ENCODE peak calls at places on chromosome 15, in six cellular contexts. C is stomach, P is spleen, N is K562, J is HepG2, V is transverse colon. K is an unnamed sample.

GRCh38 chr15:49064281-49064653 is 18.0 kb upstream of the SECISBP2L start:
- DNase-seq in C (no peak), P (no peak), N (no peak), J (peak), V (no peak), K (no peak)

GRCh38 chr15:39270976-39271375 is 309.9 kb upstream of the THBS1 start:
- DNase-seq in C (no peak), P (no peak), N (no peak), J (no peak), V (no peak), K (no peak)

GRCh38 chr15:87572381-87572780 is 684.2 kb downstream of the NTRK3 start:
- DNase-seq in C (no peak), P (no peak), N (no peak), J (no peak), V (no peak), K (no peak)

GRCh38 chr15:88275804-88276203 is 19.3 kb upstream of the NTRK3 start:
- DNase-seq in C (no peak), P (peak), N (no peak), J (no peak), V (no peak), K (no peak)

GRCh38 chr15:90065682-90066049 is 36.6 kb downstream of the IDH2 start:
- DNase-seq in C (no peak), P (no peak), N (no peak), J (no peak), V (no peak), K (no peak)

GRCh38 chr15:80246425-80246894 is 5.6 kb downstream of the CTXND1 start:
- DNase-seq in C (peak), P (no peak), N (no peak), J (peak), V (no peak), K (peak)

GRCh38 chr15:66982816-66983215 is 82.6 kb upstream of the SMAD3 start:
- DNase-seq in C (no peak), P (no peak), N (no peak), J (no peak), V (no peak), K (no peak)

GRCh38 chr15:90184119-90184785 is 16.9 kb upstream of the SEMA4B start:
- DNase-seq in C (peak), P (peak), N (peak), J (peak), V (peak), K (peak)

GRCh38 chr15:40087991-40088928 is 20.4 kb downstream of the BMF start:
- DNase-seq in C (no peak), P (peak), N (no peak), J (peak), V (no peak), K (peak)

GRCh38 chr15:88897456-88898194 is 2.3 kb upstream of the HAPLN3 start:
- DNase-seq in C (peak), P (peak), N (peak), J (peak), V (peak), K (peak)

GRCh38 chr15:76994001-76994400 is 925 bp upstream of the PSTPIP1 start:
- DNase-seq in C (peak), P (peak), N (no peak), J (no peak), V (peak), K (peak)

GRCh38 chr15:61038387-61038786 is 190.7 kb downstream of the RORA start:
- DNase-seq in C (no peak), P (no peak), N (no peak), J (no peak), V (peak), K (no peak)

GRCh38 chr15:99613887-99614642 is 48.3 kb downstream of the MEF2A start:
- DNase-seq in C (no peak), P (no peak), N (no peak), J (peak), V (peak), K (peak)

GRCh38 chr15:34084086-34084485 is 17.6 kb downstream of the EMC7 start:
- DNase-seq in C (no peak), P (no peak), N (no peak), J (no peak), V (peak), K (peak)

GRCh38 chr15:59255647-59256380 is 49.2 kb downstream of the LDHAL6B start:
- DNase-seq in C (no peak), P (no peak), N (peak), J (peak), V (peak), K (no peak)

GRCh38 chr15:78317145-78317836 is 17.9 kb upstream of the SKIC8 start:
- DNase-seq in C (peak), P (peak), N (peak), J (no peak), V (peak), K (peak)

GRCh38 chr15:36614016-36614415 is 34.6 kb downstream of the CDIN1 start:
- DNase-seq in C (no peak), P (no peak), N (no peak), J (peak), V (no peak), K (no peak)

GRCh38 chr15:86863226-86863915 is 783.7 kb downstream of the AGBL1 start:
- DNase-seq in C (no peak), P (no peak), N (no peak), J (no peak), V (no peak), K (no peak)

GRCh38 chr15:82894971-82895520 is 57.5 kb downstream of the HOMER2 start:
- DNase-seq in C (no peak), P (no peak), N (no peak), J (no peak), V (no peak), K (no peak)

GRCh38 chr15:37973856-37974255 is 39.4 kb downstream of the TMCO5A start:
- DNase-seq in C (no peak), P (no peak), N (no peak), J (no peak), V (no peak), K (no peak)

GRCh38 chr15:77840962-77841361 is 208.2 kb upstream of the LINGO1 start:
- DNase-seq in C (no peak), P (peak), N (no peak), J (no peak), V (no peak), K (no peak)

GRCh38 chr15:57683481-57683880 is 23.0 kb upstream of the POLR2M start:
- DNase-seq in C (no peak), P (no peak), N (no peak), J (no peak), V (no peak), K (peak)

GRCh38 chr15:58070801-58071418 is 5.4 kb upstream of the ALDH1A2 start:
- DNase-seq in C (peak), P (peak), N (peak), J (peak), V (peak), K (peak)

GRCh38 chr15:89167267-89168176 is 53.9 kb downstream of the RLBP1 start:
- DNase-seq in C (peak), P (no peak), N (peak), J (peak), V (no peak), K (no peak)

GRCh38 chr15:85404156-85404921 is 23.9 kb downstream of the AKAP13 start:
- DNase-seq in C (no peak), P (no peak), N (no peak), J (no peak), V (no peak), K (no peak)

GRCh38 chr15:72124218-72124617 is 6.0 kb downstream of the SENP8 start:
- DNase-seq in C (no peak), P (no peak), N (no peak), J (no peak), V (no peak), K (no peak)

GRCh38 chr15:62624541-62625399 is 417.8 kb upstream of the TPM1 start:
- DNase-seq in C (no peak), P (no peak), N (no peak), J (no peak), V (no peak), K (no peak)

GRCh38 chr15:71296032-71296686 is 180.9 kb downstream of the THSD4 start:
- DNase-seq in C (no peak), P (no peak), N (no peak), J (no peak), V (peak), K (no peak)

GRCh38 chr15:65954289-65954741 is 85.0 kb downstream of the RAB11A start:
- DNase-seq in C (no peak), P (no peak), N (no peak), J (no peak), V (no peak), K (no peak)

GRCh38 chr15:25787855-25788521 is 75.1 kb downstream of the ATP10A start:
- DNase-seq in C (no peak), P (peak), N (no peak), J (peak), V (peak), K (peak)

GRCh38 chr15:49605588-49605987 is 15.0 kb downstream of the FAM227B start:
- DNase-seq in C (no peak), P (no peak), N (no peak), J (no peak), V (no peak), K (no peak)

GRCh38 chr15:95286911-95287769 is 1043.4 kb upstream of the NR2F2 start:
- DNase-seq in C (no peak), P (no peak), N (no peak), J (no peak), V (no peak), K (no peak)

GRCh38 chr15:58332676-58333400 is 99.0 kb upstream of the LIPC start:
- DNase-seq in C (no peak), P (no peak), N (no peak), J (peak), V (no peak), K (no peak)

GRCh38 chr15:59394166-59394661 is 21.5 kb upstream of the MYO1E start:
- DNase-seq in C (no peak), P (no peak), N (no peak), J (no peak), V (no peak), K (no peak)

GRCh38 chr15:96428742-96429141 is 98.2 kb downstream of the NR2F2 start:
- DNase-seq in C (no peak), P (no peak), N (no peak), J (no peak), V (no peak), K (no peak)

GRCh38 chr15:32104061-32104980 is 74.0 kb downstream of the CHRNA7 start:
- DNase-seq in C (no peak), P (no peak), N (no peak), J (no peak), V (no peak), K (no peak)

GRCh38 chr15:89749951-89750559 is 994 bp downstream of the MESP1 start:
- DNase-seq in C (peak), P (no peak), N (no peak), J (no peak), V (peak), K (no peak)

GRCh38 chr15:66841953-66842681 is 140.1 kb downstream of the SMAD6 start:
- DNase-seq in C (peak), P (peak), N (peak), J (peak), V (peak), K (peak)

GRCh38 chr15:81886586-81886985 is 159.2 kb downstream of the MEX3B start:
- DNase-seq in C (no peak), P (no peak), N (no peak), J (no peak), V (no peak), K (no peak)
- TF ChIP-seq POLR2AphosphoS5 in C (no peak), P (no peak), N (no peak), J (no peak), V (no peak), K (no peak)

GRCh38 chr15:52163321-52164190 is 27.6 kb downstream of the GNB5 start:
- DNase-seq in C (no peak), P (no peak), N (no peak), J (no peak), V (no peak), K (no peak)
- TF ChIP-seq CTCF in C (no peak), P (no peak), N (peak), J (peak), V (no peak), K (no peak)

DNA sequence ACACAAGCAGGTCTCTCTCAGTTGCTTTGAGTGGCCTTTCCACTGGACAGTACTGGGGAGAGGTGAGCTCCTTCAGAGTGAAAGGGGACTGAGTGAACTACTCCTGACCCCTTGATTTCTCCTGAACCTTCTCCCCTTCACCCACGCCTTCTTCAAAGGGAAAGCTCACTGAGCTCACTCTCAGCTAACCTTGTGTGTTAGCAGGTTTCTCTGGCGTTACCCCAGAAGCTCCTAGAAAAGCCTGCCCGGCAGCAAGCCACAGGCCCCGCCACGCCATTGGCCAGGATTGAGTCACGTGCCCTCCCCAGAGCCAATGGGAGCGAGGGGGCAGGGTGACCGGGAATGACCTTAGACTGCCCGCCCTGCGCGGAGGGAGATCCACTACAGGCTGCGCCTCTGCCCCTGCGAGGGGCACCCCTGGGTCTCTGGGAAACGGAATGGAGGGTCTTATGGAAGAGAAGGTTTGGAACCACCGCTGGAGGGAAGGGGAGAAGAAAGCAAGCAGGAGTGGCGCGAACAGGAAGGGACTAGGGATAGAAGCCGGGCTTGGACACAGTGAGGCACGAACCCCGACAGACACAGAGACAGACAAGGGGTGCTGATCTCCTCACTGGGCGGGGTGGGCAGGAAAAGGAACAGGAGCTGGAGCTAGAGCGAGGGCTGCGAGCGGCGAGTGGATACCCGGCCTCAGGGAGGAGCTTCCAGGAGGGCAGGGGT is 17.4 kb upstream of the CLK3 start:
- DNase-seq in C (peak), P (peak), N (peak), J (peak), V (peak), K (peak)
- TF ChIP-seq POLR2A in C (no peak), P (peak), N (peak), J (peak), V (peak), K (peak)

GRCh38 chr15:100902436-100903190 is 16.5 kb upstream of the LRRK1 start:
- DNase-seq in C (peak), P (peak), N (no peak), J (peak), V (peak), K (peak)

GRCh38 chr15:100900136-100900894 is 18.8 kb upstream of the LRRK1 start:
- DNase-seq in C (no peak), P (no peak), N (peak), J (no peak), V (peak), K (no peak)

GRCh38 chr15:100900895-100901169 is 18.3 kb upstream of the LRRK1 start:
- DNase-seq in C (no peak), P (no peak), N (no peak), J (no peak), V (no peak), K (peak)

GRCh38 chr15:100901702-100902435 is 17.3 kb upstream of the LRRK1 start:
- DNase-seq in C (no peak), P (no peak), N (no peak), J (no peak), V (no peak), K (peak)

GRCh38 chr15:100901296-100901695 is 17.9 kb upstream of the LRRK1 start:
- DNase-seq in C (no peak), P (no peak), N (no peak), J (no peak), V (no peak), K (peak)
- TF ChIP-seq POLR2AphosphoS5 in C (no peak), P (no peak), N (no peak), J (no peak), V (no peak), K (no peak)

GRCh38 chr15:41490355-41490754 is 3.3 kb upstream of the ITPKA start:
- DNase-seq in C (no peak), P (no peak), N (peak), J (peak), V (no peak), K (no peak)
- TF ChIP-seq CTCF in C (no peak), P (no peak), N (no peak), J (no peak), V (no peak), K (no peak)

DNA sequence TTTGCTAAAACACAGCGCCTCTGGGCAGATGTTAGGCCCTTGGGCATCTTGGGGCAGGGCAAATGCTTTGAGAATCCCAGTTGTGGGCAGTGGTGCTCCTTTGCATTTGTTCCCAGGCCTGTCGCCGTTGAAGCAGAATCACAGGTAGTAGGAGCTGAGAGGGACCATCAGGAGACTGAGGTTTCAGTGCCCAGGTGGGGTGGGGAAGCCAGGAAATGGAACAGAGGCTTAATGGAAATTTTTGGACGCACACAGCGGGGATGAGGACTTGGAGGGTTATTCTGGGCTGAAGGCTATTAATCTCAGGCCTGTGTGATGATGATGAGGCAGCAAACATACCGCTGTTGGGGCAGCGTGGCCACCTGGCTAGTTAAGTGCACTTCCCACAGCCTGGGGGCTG is 99.5 kb downstream of the SV2B start:
- DNase-seq in C (no peak), P (no peak), N (no peak), J (no peak), V (no peak), K (no peak)
- TF ChIP-seq POLR2A in C (no peak), P (no peak), N (no peak), J (no peak), V (no peak), K (no peak)

K was measured in sigmoid colon.